ENCODE peak calls at places on chromosomes 2 and 18, in four cellular contexts. L is EH, I is AG09319, E is nephron progenitor cell. V is an unnamed sample.

GRCh38 chr2:160522951-160523700 is 29.5 kb upstream of the RBMS1 start:
- DNase-seq in L (peak), I (no peak), E (no peak), V (peak)

GRCh38 chr2:145273840-145274239 is 753.9 kb upstream of the ZEB2 start:
- DNase-seq in L (peak), I (no peak), E (no peak), V (no peak)

GRCh38 chr2:166329465-166329864 is 46.3 kb downstream of the SCN9A start:
- DNase-seq in L (no peak), I (no peak), E (no peak), V (no peak)

GRCh38 chr18:40935423-40935822 is 1019.6 kb upstream of the PIK3C3 start:
- DNase-seq in L (peak), I (no peak), E (no peak), V (peak)

GRCh38 chr2:226002438-226002837 is 602.9 kb downstream of the NYAP2 start:
- DNase-seq in L (peak), I (peak), E (no peak), V (peak)

GRCh38 chr2:131724019-131724418 is 196.3 kb downstream of the CCDC74A start:
- DNase-seq in L (no peak), I (no peak), E (no peak), V (no peak)

GRCh38 chr18:26965206-26965605 is 99.7 kb upstream of the AQP4 start:
- DNase-seq in L (no peak), I (no peak), E (no peak), V (no peak)

GRCh38 chr18:58896734-58897508 is 32.2 kb downstream of the ZNF532 start:
- DNase-seq in L (no peak), I (no peak), E (no peak), V (no peak)

GRCh38 chr2:159129807-159130206 is 156.7 kb downstream of the WDSUB1 start:
- DNase-seq in L (no peak), I (no peak), E (no peak), V (no peak)

GRCh38 chr2:14749869-14750268 is 117.4 kb downstream of the LRATD1 start:
- DNase-seq in L (no peak), I (no peak), E (no peak), V (no peak)